ENCODE peak calls at places on chromosomes 5 and 9, in four cellular contexts. K is HL-60, F is A549, D is HCT116. L is an unnamed sample.

GRCh38 chr5:111143910-111144309 is 51.8 kb downstream of the WDR36 start:
- DNase-seq in K (no peak), F (no peak), D (no peak), L (no peak)

GRCh38 chr5:139711852-139712171 is 63.7 kb downstream of the CXXC5 start:
- DNase-seq in K (peak; percentile 37), F (no peak), D (no peak), L (no peak)

GRCh38 chr5:98941131-98941883 is 12.5 kb upstream of the CHD1 start:
- DNase-seq in K (peak; percentile 64), F (no peak), D (no peak), L (no peak)

GRCh38 chr5:53991942-53992341 is 318.4 kb downstream of the ARL15 start:
- DNase-seq in K (no peak), F (peak; percentile 28), D (no peak), L (no peak)

GRCh38 chr5:5011151-5011550 is 129.0 kb upstream of the ADAMTS16 start:
- DNase-seq in K (no peak), F (no peak), D (no peak), L (no peak)

GRCh38 chr9:98074119-98074990 is 17.8 kb downstream of the NANS start:
- DNase-seq in K (peak; percentile 56), F (peak; percentile 55), D (no peak), L (peak; percentile 22)

GRCh38 chr9:124411514-124412227 is 3.6 kb downstream of the PSMB7 start:
- DNase-seq in K (no peak), F (no peak), D (no peak), L (peak; percentile 46)

GRCh38 chr9:109341561-109341960 is 20.7 kb upstream of the EPB41L4B start:
- DNase-seq in K (no peak), F (no peak), D (no peak), L (no peak)

GRCh38 chr9:114314881-114315722 is 7.8 kb upstream of the ORM1 start:
- DNase-seq in K (no peak), F (no peak), D (no peak), L (no peak)

GRCh38 chr9:110189001-110189400 is 19.0 kb downstream of the C9orf152 start:
- DNase-seq in K (peak; percentile 84), F (peak; percentile 45), D (no peak), L (no peak)

GRCh38 chr9:100602302-100602930 is 24.5 kb downstream of the CAVIN4 start:
- DNase-seq in K (peak; percentile 24), F (peak; percentile 64), D (peak; percentile 71), L (no peak)

GRCh38 chr9:105168935-105169334 is 75.5 kb upstream of the SLC44A1 start:
- DNase-seq in K (no peak), F (no peak), D (no peak), L (no peak)

GRCh38 chr5:113166710-113167366 is 190.2 kb downstream of the DCP2 start:
- DNase-seq in K (no peak), F (peak; percentile 4), D (peak; percentile 97), L (no peak)

GRCh38 chr5:125262782-125263181 is 516.3 kb upstream of the ZNF608 start:
- DNase-seq in K (no peak), F (no peak), D (no peak), L (no peak)

GRCh38 chr5:20555034-20555433 is 567.0 kb upstream of the CDH18 start:
- DNase-seq in K (no peak), F (peak; percentile 6), D (no peak), L (no peak)

GRCh38 chr9:99253772-99254431 is 31.8 kb downstream of the SEC61B start:
- DNase-seq in K (no peak), F (no peak), D (no peak), L (no peak)

GRCh38 chr9:3007331-3007730 is 163.4 kb upstream of the PUM3 start:
- DNase-seq in K (no peak), F (no peak), D (no peak), L (no peak)

GRCh38 chr9:94681508-94681907 is 42.2 kb upstream of the FBP1 start:
- DNase-seq in K (peak; percentile 71), F (peak; percentile 86), D (peak; percentile 54), L (no peak)

GRCh38 chr5:61887271-61887670 is 418.7 kb upstream of the KIF2A start:
- DNase-seq in K (no peak), F (no peak), D (no peak), L (no peak)

GRCh38 chr5:120586646-120587045 is 122.5 kb downstream of the PRR16 start:
- DNase-seq in K (no peak), F (no peak), D (no peak), L (no peak)
- TF ChIP-seq REST in K (no peak), F (no peak), D (no peak), L (no peak)

GRCh38 chr9:82491604-82492003 is 503.0 kb downstream of the SPATA31D1 start:
- DNase-seq in K (no peak), F (no peak), D (no peak), L (no peak)

GRCh38 chr9:82488702-82489578 is 500.4 kb downstream of the SPATA31D1 start:
- DNase-seq in K (no peak), F (no peak), D (no peak), L (no peak)

GRCh38 chr9:82490019-82490499 is 501.5 kb downstream of the SPATA31D1 start:
- DNase-seq in K (no peak), F (no peak), D (no peak), L (no peak)

GRCh38 chr9:82489579-82489915 is 501.0 kb downstream of the SPATA31D1 start:
- DNase-seq in K (no peak), F (no peak), D (no peak), L (no peak)

GRCh38 chr9:82488319-82488701 is 499.7 kb downstream of the SPATA31D1 start:
- DNase-seq in K (no peak), F (no peak), D (no peak), L (no peak)
- H3K27ac ChIP-seq in K (no peak overlapping the region), F (no peak overlapping the region), D (no peak overlapping the region), L (no peak overlapping the region)

GRCh38 chr5:14684757-14685156 is 20.2 kb downstream of the OTULIN start:
- DNase-seq in K (no peak), F (no peak), D (no peak), L (no peak)
- TF ChIP-seq REST in K (no peak), F (no peak), D (no peak), L (no peak)

DNA sequence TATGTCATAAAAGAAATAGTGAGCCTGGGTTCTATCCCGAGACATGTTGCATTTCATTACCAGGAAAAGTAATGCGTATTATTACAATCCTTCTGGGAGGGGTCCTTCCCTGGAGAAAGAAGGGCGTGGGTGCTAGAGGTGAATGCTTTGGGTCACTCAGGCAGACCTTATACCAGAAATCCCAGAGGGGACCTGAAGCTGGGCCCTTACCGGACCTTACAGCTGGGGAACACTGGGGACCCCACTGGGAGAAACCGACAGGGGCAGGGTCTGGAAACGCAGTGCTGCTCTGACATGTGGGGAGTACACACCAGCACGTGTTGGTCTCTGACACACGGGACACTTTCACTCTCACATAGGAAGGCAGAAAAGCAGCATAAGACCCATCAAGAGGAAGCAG is 71.3 kb downstream of the LMNB1 start:
- DNase-seq in K (no peak), F (no peak), D (no peak), L (no peak)
- H3K27ac ChIP-seq in K (no peak overlapping the region), F (no peak overlapping the region), D (no peak overlapping the region), L (no peak overlapping the region)

DNA sequence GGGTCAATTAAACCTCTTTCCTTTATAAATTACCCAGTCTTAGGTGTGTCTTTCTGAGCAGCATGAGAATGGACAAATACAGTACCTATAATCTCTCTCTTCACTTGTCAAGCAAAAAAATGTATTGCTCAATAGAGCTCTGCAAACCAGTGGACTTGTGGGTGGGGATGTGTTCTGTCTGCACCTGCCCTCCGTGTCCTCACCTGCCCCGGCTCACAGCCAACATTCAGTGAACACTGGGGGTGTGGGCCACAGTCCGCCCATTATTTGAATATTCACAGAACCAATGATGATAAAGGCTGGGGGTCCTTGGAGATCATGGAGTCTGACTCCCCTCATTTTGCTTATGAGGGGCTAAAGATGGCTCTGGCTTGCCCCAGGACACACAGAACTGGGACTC is 36.9 kb upstream of the MED27 start:
- DNase-seq in K (no peak), F (no peak), D (no peak), L (no peak)
- TF ChIP-seq REST in K (no peak), F (no peak), D (no peak), L (no peak)

GRCh38 chr5:89299998-89300397 is 417.0 kb upstream of the MEF2C start:
- DNase-seq in K (no peak), F (no peak), D (no peak), L (no peak)

GRCh38 chr5:89301572-89302025 is 418.6 kb upstream of the MEF2C start:
- DNase-seq in K (no peak), F (no peak), D (no peak), L (no peak)

GRCh38 chr5:89303033-89303480 is 420.1 kb upstream of the MEF2C start:
- DNase-seq in K (peak; percentile 25), F (no peak), D (no peak), L (no peak)

GRCh38 chr5:89300426-89300970 is 417.5 kb upstream of the MEF2C start:
- DNase-seq in K (no peak), F (no peak), D (no peak), L (no peak)

GRCh38 chr5:89302102-89302891 is 419.3 kb upstream of the MEF2C start:
- DNase-seq in K (no peak), F (no peak), D (no peak), L (no peak)
- H3K27ac ChIP-seq in K (no peak overlapping the region), F (no peak overlapping the region), D (no peak overlapping the region), L (no peak overlapping the region)

L was measured in Panc1.